ENCODE peak calls at places on chromosomes 13 and 19, in nine cellular contexts. O is DND-41, S is PC-9, H is heart right ventricle, L is heart left ventricle, P is lower lobe of right lung, D is brain microvascular endothelial cell, A is AG04450, B is upper lobe of left lung. G is an unnamed sample.
A peak's percentile ranks its signal among the peaks of the same experiment; 100 is the strongest.

GRCh38 chr13:68056816-68057710 is 826.9 kb upstream of the PCDH9 start:
- DNase-seq in D (peak; percentile 67), A (no peak), B (no peak), S (peak; percentile 71), O (peak; percentile 9), L (no peak), P (no peak), H (no peak), G (no peak)

GRCh38 chr13:73230714-73231113 is 171.9 kb downstream of the KLF5 start:
- DNase-seq in P (no peak), A (no peak), D (no peak), H (no peak), O (peak; percentile 80), L (no peak), B (peak; percentile 30), S (no peak), G (no peak)

GRCh38 chr13:39144941-39145533 is 106.8 kb downstream of the NHLRC3 start:
- DNase-seq in P (no peak), A (peak; percentile 26), B (peak; percentile 26), L (no peak), O (no peak), S (no peak), H (peak; percentile 72), D (peak; percentile 53), G (peak; percentile 7)

GRCh38 chr19:16895467-16896097 is 6.8 kb downstream of the F2RL3 start:
- DNase-seq in H (no peak), P (no peak), S (no peak), O (no peak), L (no peak), D (no peak), B (no peak), A (no peak), G (no peak)

GRCh38 chr13:98626298-98626940 is 49.5 kb upstream of the STK24 start:
- DNase-seq in P (no peak), H (no peak), L (no peak), D (no peak), A (no peak), B (no peak), O (no peak), S (no peak), G (no peak)

GRCh38 chr13:50955807-50956206 is 46.2 kb downstream of the RNASEH2B start:
- DNase-seq in P (no peak), A (no peak), O (no peak), S (no peak), D (no peak), H (no peak), B (no peak), L (no peak), G (no peak)

GRCh38 chr13:32790731-32791130 is 204.5 kb downstream of the PDS5B start:
- DNase-seq in S (no peak), B (no peak), L (no peak), A (no peak), O (no peak), P (no peak), D (no peak), H (no peak), G (no peak)

GRCh38 chr13:31950121-31950810 is 81.3 kb upstream of the FRY start:
- DNase-seq in O (no peak), S (no peak), L (no peak), H (no peak), A (no peak), D (no peak), B (no peak), P (no peak), G (no peak)

GRCh38 chr19:29671393-29672076 is 6.3 kb downstream of the PLEKHF1 start:
- DNase-seq in S (peak; percentile 92), H (peak; percentile 46), P (peak; percentile 78), B (peak; percentile 72), O (peak; percentile 72), A (no peak), D (peak; percentile 24), L (peak; percentile 82), G (no peak)

GRCh38 chr19:4597975-4598671 is 38.6 kb upstream of the SEMA6B start:
- DNase-seq in O (peak; percentile 75), H (no peak), L (no peak), B (peak; percentile 29), A (no peak), P (peak; percentile 49), S (no peak), D (peak; percentile 19), G (peak; percentile 39)

GRCh38 chr19:6587998-6588507 is 2.9 kb downstream of the CD70 start:
- DNase-seq in O (no peak), B (no peak), L (no peak), D (no peak), H (no peak), A (no peak), P (no peak), S (no peak), G (no peak)

GRCh38 chr19:12913871-12914690 is 5.0 kb downstream of the SYCE2 start:
- DNase-seq in S (no peak), A (no peak), D (no peak), P (no peak), O (peak; percentile 74), B (peak; percentile 30), H (no peak), L (no peak), G (peak; percentile 76)

GRCh38 chr13:51758691-51759090 is 45.3 kb downstream of the DHRS12 start:
- DNase-seq in L (no peak), B (no peak), D (no peak), O (no peak), S (no peak), P (no peak), A (no peak), H (no peak), G (no peak)

GRCh38 chr13:36819064-36819810 is at the start of gene RFXAP:
- DNase-seq in A (peak; percentile 66), L (peak; percentile 97), S (peak; percentile 61), H (peak; percentile 88), D (peak; percentile 74), O (peak; percentile 89), P (peak; percentile 96), B (peak; percentile 93), G (peak; percentile 84)

GRCh38 chr13:36820222-36820621 is 1.2 kb downstream of the RFXAP start:
- DNase-seq in O (no peak), A (no peak), D (no peak), L (no peak), P (no peak), B (no peak), H (no peak), S (no peak), G (peak; percentile 16)

GRCh38 chr13:36819811-36820140 is 754 bp downstream of the RFXAP start:
- DNase-seq in D (peak; percentile 10), S (no peak), L (no peak), A (no peak), H (peak; percentile 10), P (no peak), B (peak; percentile 25), O (peak; percentile 64), G (no peak)

GRCh38 chr13:36817996-36818395 is 1.0 kb upstream of the RFXAP start:
- DNase-seq in H (no peak), D (no peak), A (no peak), P (no peak), S (no peak), L (no peak), B (no peak), O (no peak), G (no peak)

DNA sequence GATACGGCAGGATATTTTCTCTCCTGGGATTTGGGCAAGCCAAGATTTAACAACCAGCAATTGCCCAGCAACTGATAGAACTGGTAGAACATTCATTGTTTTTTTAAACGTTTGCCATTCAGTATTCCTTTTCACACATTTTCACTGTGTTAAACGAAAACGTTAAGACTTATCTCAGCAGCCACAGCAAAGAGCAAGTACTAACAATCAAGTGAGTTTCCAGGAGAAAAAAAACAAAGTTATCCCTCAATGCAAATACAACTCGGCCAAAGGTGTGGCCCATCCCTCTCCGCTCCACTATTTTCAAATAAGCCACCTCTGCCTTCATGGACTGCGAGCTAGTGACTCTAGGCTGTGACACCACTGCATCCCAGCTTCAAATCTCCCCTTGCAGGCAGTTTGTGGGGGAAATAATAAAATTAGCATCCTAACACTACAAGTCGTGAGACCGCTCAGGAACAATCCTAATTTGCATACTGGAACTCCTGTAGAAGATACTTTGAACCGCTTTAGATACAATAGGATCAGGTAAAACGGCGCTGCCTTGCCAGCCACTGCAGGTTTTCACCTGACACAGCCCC is 449 bp upstream of the RFXAP start:
- DNase-seq in O (no peak), H (no peak), D (no peak), P (no peak), A (no peak), L (no peak), S (no peak), B (no peak), G (no peak)
- H3K27ac ChIP-seq in O (peak overlapping the region; percentile 76), H (peak overlapping the region; percentile 78), D (no peak overlapping the region), P (peak overlapping the region; percentile 82), A (no peak overlapping the region), L (peak overlapping the region; percentile 54), S (no peak overlapping the region), B (peak overlapping the region; percentile 62), G (no peak overlapping the region)

GRCh38 chr13:30561506-30561905 is 56.2 kb upstream of the USPL1 start:
- DNase-seq in A (no peak), D (no peak), S (no peak), O (no peak), L (no peak), H (no peak), B (no peak), P (no peak), G (no peak)

GRCh38 chr13:30564489-30564888 is 53.2 kb upstream of the USPL1 start:
- DNase-seq in S (no peak), D (no peak), L (no peak), O (no peak), A (no peak), H (no peak), B (no peak), P (no peak), G (no peak)

GRCh38 chr13:30567072-30567471 is 50.6 kb upstream of the USPL1 start:
- DNase-seq in P (no peak), A (no peak), L (no peak), S (no peak), H (no peak), D (no peak), B (no peak), O (no peak), G (peak; percentile 25)

GRCh38 chr13:30569901-30570576 is 47.7 kb upstream of the USPL1 start:
- DNase-seq in D (peak; percentile 92), P (no peak), O (no peak), S (peak; percentile 85), B (no peak), A (peak; percentile 91), L (no peak), H (peak; percentile 8), G (no peak)

GRCh38 chr13:30565658-30566057 is 52.1 kb upstream of the USPL1 start:
- DNase-seq in L (no peak), S (no peak), O (no peak), P (no peak), D (no peak), B (no peak), A (no peak), H (no peak), G (no peak)
- H3K27ac ChIP-seq in L (no peak overlapping the region), S (no peak overlapping the region), O (no peak overlapping the region), P (no peak overlapping the region), D (no peak overlapping the region), B (no peak overlapping the region), A (no peak overlapping the region), H (no peak overlapping the region), G (no peak overlapping the region)

GRCh38 chr19:48989701-48990291 is 3.3 kb downstream of the GYS1 start:
- DNase-seq in D (no peak), B (no peak), P (no peak), A (no peak), L (peak; percentile 78), S (no peak), O (no peak), H (peak; percentile 70), G (no peak)
- H3K27ac ChIP-seq in D (no peak overlapping the region), B (no peak overlapping the region), P (no peak overlapping the region), A (no peak overlapping the region), L (peak overlapping the region; percentile 97), S (no peak overlapping the region), O (no peak overlapping the region), H (peak overlapping the region; percentile 92), G (no peak overlapping the region)

GRCh38 chr13:108158746-108159145 is 56.6 kb downstream of the LIG4 start:
- DNase-seq in D (no peak), P (no peak), O (no peak), A (no peak), L (no peak), S (no peak), H (no peak), B (no peak), G (no peak)
- H3K27ac ChIP-seq in D (no peak overlapping the region), P (no peak overlapping the region), O (no peak overlapping the region), A (no peak overlapping the region), L (no peak overlapping the region), S (no peak overlapping the region), H (no peak overlapping the region), B (no peak overlapping the region), G (no peak overlapping the region)